ENCODE peak calls at places on chromosomes 4 and X, in four cellular contexts. J is HCT116, N is upper lobe of left lung, S is GM12878. Y is an unnamed sample. For H3K4me1 and H3K36me3, the result is how much of the 10 kb centered on the place peaks cover.

GRCh38 chr4:142129473-142129872 is 493.1 kb downstream of the IL15 start:
- ATAC-seq in S (no peak), J (no peak), N (no peak), Y (no peak)

GRCh38 chr4:110165382-110166285 is 32.8 kb downstream of the ELOVL6 start:
- ATAC-seq in N (peak), S (peak), J (peak), Y (no peak)

GRCh38 chr4:139266208-139266582 is 13.8 kb downstream of the MGARP start:
- ATAC-seq in J (no peak), S (no peak), N (no peak), Y (no peak)

GRCh38 chr4:177546745-177547144 is 104.5 kb upstream of the AGA start:
- ATAC-seq in S (no peak), N (no peak), J (no peak), Y (no peak)

GRCh38 chr4:15233626-15234025 is 194.2 kb upstream of the C1QTNF7 start:
- ATAC-seq in S (no peak), J (no peak), N (no peak), Y (no peak)

GRCh38 chr4:1082215-1083182 is 30.9 kb downstream of the RNF212 start:
- ATAC-seq in N (peak), J (peak), S (peak), Y (peak)

GRCh38 chrX:115023139-115023538 is 5.7 kb upstream of the IL13RA2 start:
- ATAC-seq in J (no peak), S (no peak), N (no peak), Y (peak)

GRCh38 chrX:106649523-106650428 is 38.0 kb downstream of the RADX start:
- ATAC-seq in J (no peak), N (no peak), S (peak), Y (no peak)

GRCh38 chr4:149795256-149795655 is 20.4 kb downstream of the IQCM start:
- ATAC-seq in J (no peak), S (no peak), N (no peak), Y (no peak)

GRCh38 chr4:98421106-98421505 is 159.9 kb downstream of the RAP1GDS1 start:
- ATAC-seq in S (no peak), N (no peak), J (no peak), Y (no peak)

GRCh38 chrX:155951237-155951789 is 46.2 kb upstream of the IL9R start:
- ATAC-seq in J (no peak), S (no peak), N (no peak), Y (no peak)

GRCh38 chrX:154791467-154791866 is 13.8 kb downstream of the MPP1 start:
- ATAC-seq in J (no peak), N (no peak), S (no peak), Y (no peak)

GRCh38 chr4:94841864-94842221 is 84.1 kb downstream of the BMPR1B start:
- ATAC-seq in N (no peak), S (no peak), J (no peak), Y (no peak)

GRCh38 chr4:126604273-126604867 is 1028.4 kb upstream of the INTU start:
- ATAC-seq in J (peak), S (peak), N (no peak), Y (no peak)

GRCh38 chr4:153421980-153422379 is 44.2 kb upstream of the TMEM131L start:
- ATAC-seq in S (peak), J (no peak), N (no peak), Y (no peak)

GRCh38 chrX:103529550-103529949 is 10.3 kb upstream of the RAB40A start:
- ATAC-seq in S (no peak), N (no peak), J (no peak), Y (no peak)

GRCh38 chr4:101777431-101777830 is 13.1 kb upstream of the BANK1 start:
- ATAC-seq in S (no peak), J (no peak), N (no peak), Y (no peak)

GRCh38 chr4:21387683-21388082 is 560.9 kb downstream of the KCNIP4 start:
- ATAC-seq in N (no peak), J (no peak), S (no peak), Y (no peak)

GRCh38 chrX:153688071-153688470 is 345 bp downstream of the SLC6A8 start:
- ATAC-seq in N (no peak), S (no peak), J (peak), Y (peak)
- TF ChIP-seq POLR2A in N (no peak), S (no peak), J (no peak), Y (no peak)

GRCh38 chr4:184805462-184806245 is 20.1 kb downstream of the ACSL1 start:
- ATAC-seq in N (peak), J (peak), S (peak), Y (peak)
- H3K4me1 ChIP-seq in N (under half), J (under half), S (under half), Y (half or more)

GRCh38 chr4:71549516-71550160 is 210.8 kb downstream of the SLC4A4 start:
- ATAC-seq in N (no peak), S (no peak), J (no peak), Y (no peak)

GRCh38 chr4:71550220-71551190 is 211.7 kb downstream of the SLC4A4 start:
- ATAC-seq in S (no peak), J (no peak), N (no peak), Y (no peak)

GRCh38 chr4:71554025-71554424 is 215.2 kb downstream of the SLC4A4 start:
- ATAC-seq in N (no peak), J (no peak), S (no peak), Y (no peak)

GRCh38 chr4:71558248-71558647 is 219.4 kb downstream of the SLC4A4 start:
- ATAC-seq in S (peak), J (no peak), N (no peak), Y (no peak)

GRCh38 chr4:71553605-71554004 is 214.8 kb downstream of the SLC4A4 start:
- ATAC-seq in N (no peak), J (peak), S (peak), Y (no peak)
- H3K36me3 ChIP-seq in N (under half), J (under half), S (under half), Y (under half)

GRCh38 chr4:28686618-28687017 is 1826.0 kb downstream of the STIM2 start:
- ATAC-seq in J (peak), S (peak), N (no peak), Y (no peak)
- TF ChIP-seq POLR2A in J (no peak), S (no peak), N (no peak), Y (no peak)

GRCh38 chr4:80239480-80239879 is 27.0 kb upstream of the FGF5 start:
- ATAC-seq in N (no peak), J (no peak), S (no peak), Y (no peak)

GRCh38 chr4:80237992-80238391 is 28.5 kb upstream of the FGF5 start:
- ATAC-seq in N (no peak), S (no peak), J (no peak), Y (no peak)

GRCh38 chr4:80232707-80233370 is 33.6 kb upstream of the FGF5 start:
- ATAC-seq in J (no peak), N (no peak), S (no peak), Y (no peak)

GRCh38 chr4:80233390-80233789 is 33.1 kb upstream of the FGF5 start:
- ATAC-seq in N (no peak), J (no peak), S (no peak), Y (no peak)

GRCh38 chr4:80235451-80235850 is 31.0 kb upstream of the FGF5 start:
- ATAC-seq in J (no peak), N (no peak), S (no peak), Y (no peak)
- H3K4me1 ChIP-seq in J (under half), N (under half), S (under half), Y (under half)

GRCh38 chr4:2923678-2924173 is 39.5 kb downstream of the NOP14 start:
- ATAC-seq in S (no peak), J (no peak), N (no peak), Y (no peak)
- H3K36me3 ChIP-seq in S (under half), J (under half), N (half or more), Y (half or more)

GRCh38 chr4:54064317-54065275 is at the start of gene CHIC2:
- ATAC-seq in N (peak), S (peak), J (peak), Y (peak)
- TF ChIP-seq POLR2A in N (peak), S (peak), J (peak), Y (peak)

GRCh38 chrX:40172980-40173661 is 75.4 kb upstream of the BCOR start:
- ATAC-seq in N (no peak), S (no peak), J (no peak), Y (no peak)

GRCh38 chrX:40170830-40171512 is 73.2 kb upstream of the BCOR start:
- ATAC-seq in N (no peak), S (no peak), J (no peak), Y (no peak)

GRCh38 chrX:40172169-40172979 is 74.6 kb upstream of the BCOR start:
- ATAC-seq in J (no peak), N (no peak), S (peak), Y (peak)

GRCh38 chrX:40169193-40170086 is 71.7 kb upstream of the BCOR start:
- ATAC-seq in S (peak), J (peak), N (no peak), Y (no peak)

GRCh38 chrX:40171513-40172168 is 73.9 kb upstream of the BCOR start:
- ATAC-seq in N (no peak), J (no peak), S (peak), Y (no peak)
- H3K4me1 ChIP-seq in N (half or more), J (under half), S (under half), Y (half or more)